ENCODE peak calls at places on chromosomes 3 and 15, in ten cellular contexts. W, B, G, T, N, H, Y, P, E and J are unnamed samples. For H3K27me3, the result is how much of the 10 kb centered on the place peaks cover.

GRCh38 chr15:35327789-35328188 is 218.2 kb downstream of the DPH6 start:
- DNase-seq in W (no peak), B (no peak), G (no peak), T (no peak), N (no peak), H (peak), Y (no peak), P (no peak), E (no peak), J (no peak)

GRCh38 chr15:60479711-60480110 is 769 bp upstream of the ICE2 start:
- DNase-seq in W (no peak), B (no peak), G (no peak), T (no peak), N (no peak), H (no peak), Y (no peak), P (no peak), E (no peak), J (no peak)

GRCh38 chr3:138019288-138020069 is 9.5 kb downstream of the CLDN18 start:
- DNase-seq in W (no peak), B (no peak), G (no peak), T (no peak), N (no peak), H (no peak), Y (no peak), P (no peak), E (no peak), J (no peak)

GRCh38 chr3:47961815-47962606 is 54.2 kb downstream of the MAP4 start:
- DNase-seq in W (no peak), B (no peak), G (peak), T (no peak), N (peak), H (no peak), Y (peak), P (peak), E (no peak), J (no peak)

GRCh38 chr3:133124511-133124910 is 86.3 kb downstream of the TMEM108 start:
- DNase-seq in W (peak), B (peak), G (no peak), T (no peak), N (no peak), H (no peak), Y (peak), P (no peak), E (no peak), J (no peak)

GRCh38 chr3:182331356-182331755 is 461.9 kb upstream of the ATP11B start:
- DNase-seq in W (no peak), B (no peak), G (no peak), T (no peak), N (no peak), H (no peak), Y (no peak), P (no peak), E (no peak), J (no peak)

GRCh38 chr3:169914321-169914720 is 2.9 kb downstream of the SAMD7 start:
- DNase-seq in W (peak), B (no peak), G (no peak), T (peak), N (no peak), H (peak), Y (peak), P (no peak), E (no peak), J (no peak)

GRCh38 chr3:143070977-143071551 is 48.5 kb upstream of the CHST2 start:
- DNase-seq in W (peak), B (no peak), G (no peak), T (peak), N (no peak), H (peak), Y (no peak), P (no peak), E (no peak), J (no peak)

GRCh38 chr15:34365073-34365825 is 1.7 kb downstream of the LPCAT4 start:
- DNase-seq in W (peak), B (no peak), G (no peak), T (no peak), N (no peak), H (no peak), Y (no peak), P (no peak), E (peak), J (no peak)

GRCh38 chr3:170768334-170768801 is 101.6 kb downstream of the RPL22L1 start:
- DNase-seq in W (peak), B (no peak), G (no peak), T (peak), N (no peak), H (peak), Y (no peak), P (no peak), E (no peak), J (no peak)

GRCh38 chr3:58350627-58351013 is 17.9 kb downstream of the PXK start:
- DNase-seq in W (peak), B (no peak), G (no peak), T (peak), N (no peak), H (peak), Y (no peak), P (no peak), E (no peak), J (no peak)

GRCh38 chr3:89145995-89146394 is 38.6 kb downstream of the EPHA3 start:
- DNase-seq in W (peak), B (no peak), G (no peak), T (peak), N (no peak), H (peak), Y (no peak), P (no peak), E (no peak), J (no peak)

GRCh38 chr3:31668258-31668657 is 135.5 kb downstream of the STT3B start:
- DNase-seq in W (no peak), B (no peak), G (no peak), T (no peak), N (no peak), H (no peak), Y (no peak), P (no peak), E (no peak), J (no peak)

GRCh38 chr3:186759231-186759930 is 24.0 kb upstream of the EIF4A2 start:
- DNase-seq in W (no peak), B (no peak), G (no peak), T (no peak), N (no peak), H (no peak), Y (no peak), P (no peak), E (no peak), J (no peak)

GRCh38 chr3:186757214-186757613 is 26.2 kb upstream of the EIF4A2 start:
- DNase-seq in W (no peak), B (no peak), G (no peak), T (no peak), N (no peak), H (no peak), Y (no peak), P (no peak), E (no peak), J (no peak)

GRCh38 chr3:186760883-186761447 is 22.4 kb upstream of the EIF4A2 start:
- DNase-seq in W (no peak), B (no peak), G (no peak), T (no peak), N (no peak), H (no peak), Y (no peak), P (no peak), E (no peak), J (no peak)

GRCh38 chr3:186760141-186760813 is 23.1 kb upstream of the EIF4A2 start:
- DNase-seq in W (no peak), B (no peak), G (no peak), T (no peak), N (no peak), H (no peak), Y (no peak), P (no peak), E (no peak), J (no peak)

GRCh38 chr3:186757686-186758220 is 25.6 kb upstream of the EIF4A2 start:
- DNase-seq in W (no peak), B (no peak), G (no peak), T (no peak), N (no peak), H (no peak), Y (no peak), P (no peak), E (no peak), J (no peak)
- H3K27me3 ChIP-seq in W (under half), B (under half), G (under half), T (under half), N (under half), H (under half), Y (under half), P (under half), E (under half), J (under half)

GRCh38 chr15:79090487-79091203 is at the start of gene RASGRF1:
- DNase-seq in W (peak), B (no peak), G (peak), T (no peak), N (no peak), H (no peak), Y (peak), P (no peak), E (peak), J (no peak)
- H3K27me3 ChIP-seq in W (half or more), B (under half), G (under half), T (under half), N (half or more), H (under half), Y (under half), P (under half), E (half or more), J (under half)

DNA sequence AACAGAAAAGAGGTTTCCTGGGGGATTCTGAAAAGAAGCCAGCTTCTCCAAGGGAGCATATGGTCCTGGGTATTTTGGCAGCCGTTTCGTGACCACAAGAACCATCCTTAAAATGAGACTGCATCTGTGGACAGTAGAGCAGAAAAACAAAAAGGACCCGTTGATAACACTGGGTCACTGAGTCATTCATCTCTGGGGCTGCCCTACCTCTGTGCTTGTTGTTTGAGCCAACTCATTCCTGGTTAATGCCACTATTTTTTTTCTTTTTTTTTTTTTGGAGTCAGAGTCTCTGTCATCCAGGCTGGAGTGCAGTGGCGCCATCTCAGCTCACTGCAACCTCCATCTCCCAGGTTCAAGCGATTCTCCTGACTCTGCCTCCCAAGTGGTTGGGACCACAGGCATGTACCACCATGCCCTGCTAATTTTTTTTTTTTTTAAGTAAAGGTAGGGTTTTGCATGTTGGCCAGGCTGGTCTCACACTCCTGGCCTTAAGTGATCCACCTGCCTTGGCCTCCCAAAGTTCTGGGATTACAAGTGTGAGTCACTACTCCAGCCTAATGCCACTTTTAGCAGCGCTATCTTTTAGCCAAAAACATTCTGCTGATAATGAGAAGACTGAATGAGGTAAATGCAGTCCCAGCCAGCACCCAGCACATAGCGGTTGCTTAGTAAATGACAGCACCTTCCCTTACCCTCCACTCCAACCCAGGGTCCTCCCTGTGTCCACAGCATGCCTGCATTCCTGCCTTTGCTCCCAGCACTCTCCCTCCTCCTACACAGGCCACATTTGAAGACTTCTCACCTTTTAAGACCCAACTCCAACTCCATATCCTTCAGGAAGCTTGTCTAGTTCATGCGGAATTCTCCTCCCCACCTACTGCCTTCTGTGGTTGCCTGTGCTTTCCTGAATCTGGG is 9.1 kb upstream of the ISL2 start:
- DNase-seq in W (no peak), B (no peak), G (no peak), T (no peak), N (no peak), H (peak), Y (no peak), P (no peak), E (no peak), J (no peak)
- H3K27me3 ChIP-seq in W (under half), B (under half), G (under half), T (under half), N (under half), H (under half), Y (under half), P (under half), E (under half), J (under half)

DNA sequence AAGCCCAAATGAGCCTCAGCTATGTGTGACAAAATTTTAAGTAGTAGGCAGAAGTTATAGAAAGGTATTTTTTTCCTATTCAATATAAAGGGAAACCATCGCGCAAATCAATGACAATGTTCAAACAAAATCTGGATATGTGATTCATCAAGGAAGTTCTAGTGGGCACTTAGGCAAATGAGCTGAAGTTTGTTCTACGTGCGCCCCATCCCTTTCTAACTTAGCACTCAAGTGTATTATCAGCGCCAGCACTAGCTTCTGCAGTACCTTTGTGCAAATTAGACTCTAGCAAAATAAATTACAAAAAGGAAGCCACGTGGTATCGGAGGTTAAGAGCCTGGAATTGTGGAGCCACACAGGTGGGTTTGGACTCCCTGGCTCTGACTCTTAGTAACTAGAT is 91.1 kb downstream of the TBL1XR1 start:
- DNase-seq in W (no peak), B (no peak), G (no peak), T (no peak), N (no peak), H (no peak), Y (no peak), P (no peak), E (no peak), J (no peak)
- H3K27me3 ChIP-seq in W (under half), B (under half), G (under half), T (under half), N (under half), H (under half), Y (under half), P (under half), E (under half), J (under half)

DNA sequence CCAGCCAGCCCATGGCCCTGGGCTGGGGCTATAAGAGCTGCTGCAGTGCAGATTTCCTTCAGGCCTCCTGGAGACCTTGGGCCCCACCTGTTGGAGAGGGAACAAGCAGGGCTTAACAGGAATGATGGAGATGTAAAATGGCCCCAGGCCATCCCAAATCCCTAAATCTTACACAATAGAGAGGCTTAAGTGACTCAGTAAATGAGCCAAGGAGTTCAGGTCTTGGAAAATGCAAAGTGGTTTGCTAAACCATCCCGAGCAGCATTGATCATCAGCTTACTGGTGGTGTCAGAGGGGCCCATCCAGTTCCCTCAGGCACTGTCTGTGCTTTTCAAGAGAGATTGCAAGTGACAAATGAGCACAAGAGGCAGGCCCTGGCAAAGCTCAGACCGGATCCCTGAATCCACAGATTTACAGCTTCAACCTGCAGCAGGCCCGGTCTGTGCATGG is 325.5 kb downstream of the UACA start:
- DNase-seq in W (no peak), B (no peak), G (no peak), T (no peak), N (no peak), H (no peak), Y (peak), P (no peak), E (peak), J (no peak)
- H3K27me3 ChIP-seq in W (under half), B (under half), G (under half), T (under half), N (under half), H (half or more), Y (under half), P (under half), E (under half), J (under half)

GRCh38 chr15:95458736-95459135 is 871.8 kb upstream of the NR2F2 start:
- DNase-seq in W (peak), B (no peak), G (no peak), T (no peak), N (no peak), H (no peak), Y (no peak), P (no peak), E (no peak), J (no peak)
- H3K27me3 ChIP-seq in W (under half), B (under half), G (under half), T (under half), N (under half), H (under half), Y (under half), P (under half), E (under half), J (under half)

GRCh38 chr3:197027896-197028710 is 1.5 kb downstream of the MELTF start:
- DNase-seq in W (no peak), B (no peak), G (no peak), T (no peak), N (no peak), H (no peak), Y (no peak), P (no peak), E (no peak), J (peak)

GRCh38 chr3:197028711-197029510 is 706 bp downstream of the MELTF start:
- DNase-seq in W (peak), B (no peak), G (no peak), T (no peak), N (no peak), H (no peak), Y (peak), P (no peak), E (peak), J (peak)

GRCh38 chr3:197031315-197032285 is 2.0 kb upstream of the MELTF start:
- DNase-seq in W (peak), B (no peak), G (peak), T (peak), N (no peak), H (peak), Y (no peak), P (no peak), E (peak), J (peak)

GRCh38 chr3:197029511-197030167 is at the start of gene MELTF:
- DNase-seq in W (peak), B (peak), G (peak), T (peak), N (peak), H (peak), Y (peak), P (peak), E (peak), J (no peak)

DNA sequence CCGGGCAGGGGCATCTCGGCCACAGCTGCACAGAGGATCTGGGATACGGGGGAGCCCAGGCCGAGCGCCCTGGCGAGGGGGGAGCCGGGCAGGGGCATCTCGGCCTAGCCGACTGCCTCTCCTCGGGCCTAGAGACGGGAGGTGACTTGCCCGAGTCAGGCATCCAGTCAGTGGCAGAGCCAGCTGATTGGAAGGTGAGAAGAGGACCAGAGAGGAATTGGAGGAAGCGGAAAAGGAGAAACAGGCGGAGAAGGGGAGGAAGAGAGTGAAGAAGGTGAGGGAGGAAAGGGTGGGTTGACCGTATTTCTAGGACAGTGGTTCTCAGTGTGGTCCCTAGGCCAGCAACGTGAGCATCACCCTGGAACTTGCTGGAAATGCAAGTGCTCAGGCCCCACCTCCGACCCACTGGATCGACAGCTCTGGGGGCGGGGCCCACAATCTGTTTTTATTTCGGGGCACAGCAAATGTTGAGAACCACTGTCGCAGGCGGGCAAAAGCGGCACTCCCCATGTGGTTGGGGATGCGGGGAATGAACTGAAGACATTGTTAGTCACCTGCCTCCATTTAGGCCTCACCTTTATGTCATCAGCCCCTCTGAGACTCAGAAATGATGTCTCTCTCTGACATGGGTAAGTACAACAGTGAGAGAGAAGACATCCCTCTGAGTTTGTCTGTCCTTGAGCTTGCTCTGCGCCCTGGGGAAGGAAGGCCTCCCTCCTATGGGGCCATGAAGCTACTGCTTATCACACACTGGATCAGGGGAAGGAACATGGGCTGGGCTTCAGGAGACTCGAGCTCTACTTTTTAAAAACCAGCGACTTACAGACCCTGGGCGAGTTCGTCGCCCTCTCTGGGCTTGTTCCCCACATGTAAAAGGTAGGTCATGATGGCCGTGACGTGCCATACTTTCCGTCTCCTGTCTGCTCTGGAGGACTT is 1.0 kb upstream of the MELTF start:
- DNase-seq in W (no peak), B (no peak), G (no peak), T (no peak), N (no peak), H (no peak), Y (no peak), P (no peak), E (no peak), J (no peak)
- H3K27me3 ChIP-seq in W (under half), B (under half), G (under half), T (under half), N (under half), H (under half), Y (under half), P (under half), E (under half), J (under half)

DNA sequence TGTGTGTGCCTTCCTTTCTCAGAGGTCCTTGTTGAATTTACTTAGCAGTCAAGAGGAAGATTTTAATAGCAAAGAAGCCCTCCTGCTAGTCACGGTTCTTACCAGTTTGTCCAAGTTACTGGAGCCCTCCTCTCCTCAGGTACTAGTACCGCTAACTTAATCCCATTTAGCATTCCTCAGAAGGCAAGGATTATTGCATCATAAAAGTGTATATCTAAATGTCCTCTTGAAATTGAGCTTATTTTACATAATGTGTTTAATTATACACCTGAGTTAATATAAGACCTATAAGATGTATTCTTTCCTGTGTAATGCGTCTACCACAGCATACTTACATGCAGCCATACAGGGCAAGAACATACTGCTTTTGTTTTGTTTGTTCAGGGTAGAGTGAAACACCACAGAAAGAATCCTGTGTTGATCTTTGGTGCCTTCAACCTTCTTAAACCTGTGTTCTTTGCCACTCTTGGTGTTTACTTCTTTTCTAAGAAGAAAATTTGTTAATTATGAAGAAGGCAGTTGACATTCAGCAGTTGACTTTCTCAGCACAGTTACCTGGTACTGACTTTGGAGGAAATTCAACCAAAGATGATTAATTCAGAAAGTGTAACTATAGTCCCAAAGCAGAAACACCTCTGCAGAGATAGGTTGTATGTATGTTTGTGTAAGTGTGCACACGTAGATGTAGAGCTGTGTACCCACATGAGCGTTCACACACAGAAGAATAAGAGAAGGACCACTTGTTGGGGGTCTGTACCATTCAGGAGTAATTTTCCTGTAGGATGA is 33.1 kb downstream of the POLG start:
- DNase-seq in W (no peak), B (no peak), G (no peak), T (no peak), N (no peak), H (no peak), Y (no peak), P (no peak), E (no peak), J (no peak)
- H3K27me3 ChIP-seq in W (under half), B (under half), G (under half), T (under half), N (under half), H (under half), Y (under half), P (under half), E (under half), J (under half)

GRCh38 chr3:186189492-186189891 is 80.6 kb upstream of the ETV5 start:
- DNase-seq in W (no peak), B (no peak), G (no peak), T (no peak), N (no peak), H (no peak), Y (no peak), P (no peak), E (no peak), J (no peak)
- H3K27me3 ChIP-seq in W (half or more), B (under half), G (under half), T (under half), N (under half), H (half or more), Y (under half), P (under half), E (under half), J (under half)